ENCODE peak calls at places on chromosomes 2 and 18, in six cellular contexts. A is heart left ventricle, C is fibroblast of the aortic adventitia, H is bronchial epithelial cell, U is uterus, M is transverse colon. R is an unnamed sample.

GRCh38 chr2:217248312-217248935 is 388.6 kb upstream of the TNP1 start:
- DNase-seq in A (peak), C (peak), H (no peak), U (peak), M (peak), R (no peak)

GRCh38 chr18:3048121-3048520 is 35.2 kb upstream of the LPIN2 start:
- DNase-seq in A (no peak), C (no peak), H (no peak), U (no peak), M (no peak), R (no peak)

GRCh38 chr2:239723486-239724193 is 301.5 kb downstream of the NDUFA10 start:
- DNase-seq in A (no peak), C (no peak), H (no peak), U (peak), M (no peak), R (no peak)

GRCh38 chr2:180240774-180241173 is 233.7 kb upstream of the CWC22 start:
- DNase-seq in A (no peak), C (peak), H (peak), U (no peak), M (no peak), R (peak)

GRCh38 chr2:99729104-99729503 is 239.3 kb upstream of the REV1 start:
- DNase-seq in A (no peak), C (no peak), H (no peak), U (no peak), M (no peak), R (no peak)

GRCh38 chr2:235286624-235287368 is 207.0 kb upstream of the AGAP1 start:
- DNase-seq in A (no peak), C (peak), H (no peak), U (no peak), M (no peak), R (peak)

GRCh38 chr18:62644773-62645172 is 70.6 kb upstream of the PHLPP1 start:
- DNase-seq in A (no peak), C (no peak), H (no peak), U (no peak), M (no peak), R (no peak)

GRCh38 chr2:127216105-127216504 is 4.0 kb downstream of the CYP27C1 start:
- DNase-seq in A (no peak), C (no peak), H (peak), U (no peak), M (no peak), R (no peak)

GRCh38 chr18:28108801-28109200 is 68.1 kb downstream of the CDH2 start:
- DNase-seq in A (no peak), C (peak), H (peak), U (no peak), M (no peak), R (peak)

GRCh38 chr2:219556413-219556812 is 12.6 kb downstream of the TMEM198 start:
- DNase-seq in A (peak), C (no peak), H (no peak), U (no peak), M (no peak), R (no peak)

GRCh38 chr2:85753035-85753524 is 711 bp upstream of the ATOH8 start:
- DNase-seq in A (no peak), C (peak), H (no peak), U (no peak), M (no peak), R (no peak)

GRCh38 chr2:18722101-18722500 is 132.7 kb upstream of the NT5C1B start:
- DNase-seq in A (no peak), C (peak), H (no peak), U (no peak), M (no peak), R (peak)

GRCh38 chr18:32919799-32920198 is 147.0 kb upstream of the KLHL14 start:
- DNase-seq in A (no peak), C (peak), H (peak), U (no peak), M (peak), R (peak)

GRCh38 chr2:118992740-118993391 is 50.9 kb downstream of the MARCO start:
- DNase-seq in A (no peak), C (no peak), H (peak), U (no peak), M (no peak), R (no peak)

GRCh38 chr2:15744820-15745219 is 153.2 kb downstream of the DDX1 start:
- DNase-seq in A (no peak), C (no peak), H (no peak), U (no peak), M (no peak), R (no peak)

GRCh38 chr18:47930844-47931706 is 616 bp upstream of the SMAD2 start:
- DNase-seq in A (peak), C (peak), H (peak), U (peak), M (peak), R (peak)

GRCh38 chr2:6353669-6354068 is 512.0 kb downstream of the CMPK2 start:
- DNase-seq in A (no peak), C (no peak), H (no peak), U (no peak), M (no peak), R (no peak)

GRCh38 chr2:195486987-195487644 is 169.9 kb upstream of the SLC39A10 start:
- DNase-seq in A (no peak), C (peak), H (peak), U (no peak), M (no peak), R (peak)

GRCh38 chr18:49859725-49860124 is 46.4 kb upstream of the ACAA2 start:
- DNase-seq in A (no peak), C (no peak), H (no peak), U (no peak), M (peak), R (no peak)

GRCh38 chr2:114442545-114442944 is at the start of gene DPP10:
- DNase-seq in A (no peak), C (no peak), H (peak), U (no peak), M (peak), R (peak)

GRCh38 chr2:56741601-56742102 is 557.9 kb downstream of the CCDC85A start:
- DNase-seq in A (peak), C (peak), H (peak), U (peak), M (no peak), R (peak)

GRCh38 chr18:45291616-45292612 is 323.4 kb upstream of the SLC14A2 start:
- DNase-seq in A (no peak), C (peak), H (peak), U (no peak), M (no peak), R (peak)

GRCh38 chr2:59236723-59237122 is 995.6 kb upstream of the FANCL start:
- DNase-seq in A (no peak), C (peak), H (peak), U (no peak), M (no peak), R (peak)

GRCh38 chr2:43724728-43725526 is 48.7 kb upstream of the C1GALT1C1L start:
- DNase-seq in A (no peak), C (no peak), H (no peak), U (no peak), M (no peak), R (no peak)

GRCh38 chr2:182593394-182593707 is 122.7 kb upstream of the DNAJC10 start:
- DNase-seq in A (no peak), C (peak), H (peak), U (no peak), M (no peak), R (peak)

GRCh38 chr2:175595139-175595538 is 406.9 kb downstream of the LNPK start:
- DNase-seq in A (no peak), C (no peak), H (no peak), U (no peak), M (no peak), R (no peak)

GRCh38 chr2:42449163-42450087 is 44.4 kb downstream of the KCNG3 start:
- DNase-seq in A (no peak), C (no peak), H (no peak), U (no peak), M (no peak), R (no peak)

GRCh38 chr2:222448806-222449205 is 24.5 kb downstream of the SGPP2 start:
- DNase-seq in A (no peak), C (peak), H (no peak), U (peak), M (peak), R (peak)

GRCh38 chr18:27017901-27018500 is 152.5 kb upstream of the AQP4 start:
- DNase-seq in A (no peak), C (peak), H (peak), U (no peak), M (no peak), R (peak)

GRCh38 chr2:230046491-230046890 is 22.2 kb downstream of the SLC16A14 start:
- DNase-seq in A (no peak), C (no peak), H (no peak), U (no peak), M (no peak), R (no peak)

GRCh38 chr2:127270663-127271062 is 23.3 kb downstream of the ERCC3 start:
- DNase-seq in A (no peak), C (no peak), H (no peak), U (no peak), M (no peak), R (no peak)

GRCh38 chr2:43874776-43875451 is 36.1 kb downstream of the ABCG8 start:
- DNase-seq in A (no peak), C (no peak), H (no peak), U (no peak), M (no peak), R (no peak)

GRCh38 chr2:167335627-167336026 is 447.3 kb downstream of the XIRP2 start:
- DNase-seq in A (no peak), C (no peak), H (peak), U (no peak), M (no peak), R (peak)

GRCh38 chr2:99389946-99390345 is 52.8 kb downstream of the EIF5B start:
- DNase-seq in A (no peak), C (no peak), H (no peak), U (no peak), M (no peak), R (peak)

GRCh38 chr2:167764772-167765341 is 482.5 kb downstream of the STK39 start:
- DNase-seq in A (no peak), C (no peak), H (peak), U (no peak), M (no peak), R (no peak)

GRCh38 chr2:174074831-174075230 is 109.7 kb upstream of the SP3 start:
- DNase-seq in A (no peak), C (no peak), H (no peak), U (no peak), M (no peak), R (no peak)

GRCh38 chr2:2333076-2333475 is 2.0 kb upstream of the MYT1L start:
- DNase-seq in A (no peak), C (no peak), H (no peak), U (no peak), M (no peak), R (no peak)

GRCh38 chr2:150109912-150110311 is 377.6 kb downstream of the RND3 start:
- DNase-seq in A (no peak), C (no peak), H (no peak), U (no peak), M (no peak), R (no peak)

GRCh38 chr2:190649798-190650390 is 1.0 kb downstream of the NAB1 start:
- DNase-seq in A (no peak), C (peak), H (peak), U (no peak), M (no peak), R (no peak)

GRCh38 chr2:190651413-190651812 is 2.5 kb downstream of the NAB1 start:
- DNase-seq in A (no peak), C (no peak), H (no peak), U (no peak), M (no peak), R (no peak)

GRCh38 chr2:190648289-190649034 is 421 bp upstream of the NAB1 start:
- DNase-seq in A (peak), C (peak), H (peak), U (peak), M (peak), R (peak)

GRCh38 chr2:190646780-190647626 is 1.9 kb upstream of the NAB1 start:
- DNase-seq in A (no peak), C (peak), H (no peak), U (no peak), M (no peak), R (no peak)

GRCh38 chr2:190649035-190649797 is at the start of gene NAB1:
- DNase-seq in A (peak), C (no peak), H (no peak), U (peak), M (peak), R (no peak)
- TF ChIP-seq CTCF in A (no peak), C (no peak), H (no peak), U (no peak), M (no peak), R (no peak)

DNA sequence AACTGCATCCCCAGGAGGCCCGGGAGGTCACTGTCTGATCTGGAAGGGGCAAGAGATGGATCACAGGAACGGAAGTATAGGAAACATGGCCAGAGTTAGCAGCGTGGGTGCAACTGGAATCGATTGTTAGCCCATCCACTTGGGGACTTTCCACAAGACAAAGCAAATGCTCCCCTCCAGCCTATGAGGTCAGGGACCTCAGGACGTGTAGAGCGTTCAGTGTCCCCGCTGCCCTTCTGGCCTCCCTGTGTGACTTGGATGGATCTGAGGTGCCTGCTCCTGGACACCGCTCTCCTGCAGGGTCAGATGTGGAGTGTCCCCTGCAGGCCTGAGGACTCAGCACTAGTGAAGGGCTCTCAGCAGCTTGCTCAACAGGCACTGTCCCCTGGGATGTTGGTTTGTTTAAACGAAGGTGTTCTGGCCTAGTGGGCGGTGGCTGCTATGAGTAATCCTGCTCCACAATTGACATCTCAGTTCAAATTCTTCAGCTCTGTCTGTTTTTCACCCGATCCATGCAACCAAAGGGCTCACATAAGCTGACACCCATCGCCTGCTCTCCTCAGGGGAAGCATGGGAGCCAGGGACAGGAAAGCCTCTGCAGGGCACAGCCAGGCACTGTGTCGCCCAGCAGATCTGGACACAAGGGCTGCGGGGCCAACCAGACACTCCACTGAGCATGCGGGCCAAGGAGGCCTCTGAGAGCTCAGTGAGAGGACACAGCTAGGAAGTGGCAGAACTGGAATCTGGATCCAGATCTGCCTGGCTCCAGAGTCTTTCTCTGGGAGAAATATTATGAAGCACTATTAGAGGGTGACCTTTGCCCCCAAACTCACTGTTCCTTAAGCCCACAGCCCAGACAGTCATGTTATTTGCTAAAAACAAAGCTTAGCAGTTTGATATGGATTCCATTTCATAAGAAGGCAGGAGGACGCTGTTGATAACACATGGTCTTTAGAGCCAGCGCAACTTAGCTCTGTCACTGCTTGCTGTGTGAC is 78.5 kb downstream of the RHOB start:
- DNase-seq in A (peak), C (peak), H (peak), U (peak), M (peak), R (peak)
- H3K4me3 ChIP-seq in A (no peak), C (no peak), H (no peak), U (no peak), M (no peak), R (no peak)

GRCh38 chr2:225916692-225917091 is 517.2 kb downstream of the NYAP2 start:
- DNase-seq in A (no peak), C (no peak), H (no peak), U (no peak), M (no peak), R (no peak)

DNA sequence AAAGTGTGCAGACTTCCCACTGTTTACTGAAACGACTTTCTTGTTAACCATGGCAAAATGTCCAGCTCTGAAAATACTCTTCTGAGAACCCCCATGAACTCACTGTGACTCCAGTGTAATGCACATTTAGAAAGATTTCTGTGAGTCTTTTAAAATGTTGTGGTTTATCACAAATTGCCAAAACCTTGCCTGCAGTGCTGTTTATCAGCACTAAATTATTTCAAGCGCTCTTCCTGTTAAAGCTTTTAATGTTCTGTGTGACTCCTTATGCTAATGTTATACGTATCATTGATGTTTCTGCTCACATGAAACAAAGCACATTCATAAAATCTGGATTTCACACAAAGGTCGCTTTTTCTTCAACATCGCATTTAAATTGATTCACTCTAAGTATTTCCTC is 521.1 kb downstream of the NYAP2 start:
- DNase-seq in A (no peak), C (peak), H (no peak), U (no peak), M (no peak), R (peak)
- TF ChIP-seq CTCF in A (no peak), C (no peak), H (no peak), U (no peak), M (no peak), R (no peak)

GRCh38 chr2:231189571-231190495 is 8.6 kb upstream of the ARMC9 start:
- DNase-seq in A (no peak), C (peak), H (no peak), U (peak), M (peak), R (peak)
- H3K4me3 ChIP-seq in A (peak), C (peak), H (no peak), U (peak), M (no peak), R (peak)

DNA sequence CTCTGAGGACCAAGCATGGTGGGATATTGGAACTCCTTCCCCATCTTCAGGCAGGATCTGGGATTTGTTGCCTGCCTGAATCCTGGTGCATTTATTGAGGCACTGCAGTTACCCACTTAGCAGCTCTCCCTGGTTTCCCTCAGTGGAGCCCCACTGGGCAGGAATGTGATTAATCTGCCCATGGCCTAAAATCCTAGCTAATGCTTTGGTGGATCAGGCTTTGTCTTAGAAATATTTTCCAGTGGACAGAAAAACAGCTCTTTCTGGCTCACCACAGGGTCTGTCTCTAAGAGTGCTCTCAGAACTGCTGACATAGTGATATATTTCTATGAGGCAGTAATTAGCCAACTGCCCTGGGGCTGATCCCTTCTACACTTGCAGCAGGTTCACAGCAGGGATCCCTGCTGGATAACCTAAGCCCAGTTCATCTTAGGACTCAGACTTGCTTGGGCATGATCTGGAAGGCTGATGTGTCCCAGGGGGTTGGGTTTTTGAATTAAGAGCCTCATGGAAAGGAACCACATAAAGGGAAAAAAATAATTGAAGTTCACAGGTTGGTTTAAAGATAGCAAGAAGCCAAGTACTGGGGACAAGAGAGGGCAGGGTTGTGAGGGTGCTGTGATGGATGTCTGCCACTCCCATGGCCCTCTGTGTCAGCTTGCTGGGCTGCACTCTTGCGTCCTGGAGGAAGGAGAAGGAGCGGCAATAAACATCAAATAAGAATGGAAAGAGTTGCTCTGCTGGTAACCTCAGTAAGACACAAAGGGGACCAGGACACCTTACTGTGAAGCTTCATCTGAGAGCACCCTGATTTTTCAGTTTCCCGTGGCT is 44.2 kb upstream of the ZDBF2 start:
- DNase-seq in A (no peak), C (peak), H (peak), U (no peak), M (no peak), R (no peak)
- TF ChIP-seq CTCF in A (no peak), C (peak), H (peak), U (no peak), M (no peak), R (peak)

GRCh38 chr2:201433389-201433995 is 17.8 kb downstream of the TRAK2 start:
- DNase-seq in A (no peak), C (no peak), H (no peak), U (no peak), M (no peak), R (no peak)

GRCh38 chr2:201436141-201436540 is 15.1 kb downstream of the TRAK2 start:
- DNase-seq in A (no peak), C (no peak), H (no peak), U (no peak), M (no peak), R (no peak)

GRCh38 chr2:201432551-201433388 is 18.5 kb downstream of the TRAK2 start:
- DNase-seq in A (no peak), C (peak), H (no peak), U (no peak), M (no peak), R (peak)

GRCh38 chr2:201430839-201431238 is 20.4 kb downstream of the TRAK2 start:
- DNase-seq in A (no peak), C (no peak), H (no peak), U (no peak), M (no peak), R (no peak)

GRCh38 chr2:201432038-201432437 is 19.2 kb downstream of the TRAK2 start:
- DNase-seq in A (no peak), C (peak), H (peak), U (no peak), M (no peak), R (peak)
- H3K4me3 ChIP-seq in A (no peak), C (no peak), H (no peak), U (no peak), M (no peak), R (no peak)

GRCh38 chr18:22241806-22242440 is 72.5 kb downstream of the GATA6 start:
- DNase-seq in A (no peak), C (no peak), H (no peak), U (no peak), M (peak), R (no peak)

GRCh38 chr18:22243513-22243912 is 74.1 kb downstream of the GATA6 start:
- DNase-seq in A (no peak), C (no peak), H (no peak), U (no peak), M (no peak), R (no peak)

GRCh38 chr18:22238681-22239080 is 69.3 kb downstream of the GATA6 start:
- DNase-seq in A (no peak), C (no peak), H (no peak), U (no peak), M (no peak), R (no peak)

GRCh38 chr18:22233271-22233670 is 63.9 kb downstream of the GATA6 start:
- DNase-seq in A (no peak), C (no peak), H (no peak), U (no peak), M (peak), R (no peak)

GRCh38 chr18:22238036-22238435 is 68.6 kb downstream of the GATA6 start:
- DNase-seq in A (no peak), C (no peak), H (no peak), U (no peak), M (no peak), R (no peak)
- TF ChIP-seq CTCF in A (no peak), C (no peak), H (no peak), U (no peak), M (no peak), R (no peak)

GRCh38 chr2:172438741-172439508 is 11.5 kb downstream of the ITGA6 start:
- DNase-seq in A (no peak), C (peak), H (peak), U (no peak), M (peak), R (peak)
- H3K4me3 ChIP-seq in A (no peak), C (no peak), H (no peak), U (no peak), M (no peak), R (no peak)